ENCODE peak calls at places on chromosomes 2 and 18, in ten cellular contexts. S, I, D, Z, K, H, N, O, C and U are unnamed samples.
A peak's percentile ranks its signal among the peaks of the same experiment; 100 is the strongest.

GRCh38 chr2:176544579-176545365 is 275.5 kb downstream of the MTX2 start:
- DNase-seq in S (no peak), I (peak; percentile 25), D (no peak), Z (no peak), K (no peak), H (no peak), N (no peak), O (no peak), C (no peak), U (no peak)

GRCh38 chr18:75365230-75365629 is 62.3 kb downstream of the SMIM21 start:
- DNase-seq in S (no peak), I (no peak), D (no peak), Z (no peak), K (no peak), H (no peak), N (no peak), O (no peak), C (no peak), U (no peak)

GRCh38 chr18:3603460-3604259 is 153.7 kb downstream of the TGIF1 start:
- DNase-seq in S (peak; percentile 94), I (peak; percentile 91), D (peak; percentile 91), Z (no peak), K (peak; percentile 77), H (no peak), N (no peak), O (no peak), C (no peak), U (peak; percentile 48)

GRCh38 chr2:119463990-119464389 is 32.3 kb downstream of the TMEM37 start:
- DNase-seq in S (no peak), I (no peak), D (no peak), Z (no peak), K (no peak), H (no peak), N (no peak), O (no peak), C (no peak), U (no peak)

GRCh38 chr2:226399006-226399405 is 400.6 kb downstream of the IRS1 start:
- DNase-seq in S (no peak), I (no peak), D (no peak), Z (no peak), K (no peak), H (no peak), N (no peak), O (no peak), C (no peak), U (no peak)

GRCh38 chr2:95297639-95298395 is 670 bp downstream of the KCNIP3 start:
- DNase-seq in S (no peak), I (no peak), D (no peak), Z (no peak), K (no peak), H (no peak), N (no peak), O (no peak), C (no peak), U (no peak)

GRCh38 chr2:73984203-73984921 is at the start of gene TET3:
- DNase-seq in S (peak; percentile 34), I (peak; percentile 62), D (no peak), Z (no peak), K (no peak), H (peak; percentile 77), N (no peak), O (no peak), C (peak; percentile 83), U (peak; percentile 56)

GRCh38 chr2:165576409-165576808 is 106.9 kb downstream of the CSRNP3 start:
- DNase-seq in S (no peak), I (no peak), D (no peak), Z (no peak), K (no peak), H (no peak), N (no peak), O (no peak), C (no peak), U (no peak)

GRCh38 chr2:179096090-179096489 is 46.2 kb upstream of the CCDC141 start:
- DNase-seq in S (no peak), I (no peak), D (no peak), Z (no peak), K (no peak), H (no peak), N (peak; percentile 16), O (no peak), C (peak; percentile 47), U (no peak)